ENCODE peak calls at places on chromosomes 12 and 14, in eight cellular contexts. A, U, M, O, L, T, X and E are unnamed samples. For H3K27me3 and H3K36me3, the result is how much of the 10 kb centered on the place peaks cover.

GRCh38 chr12:26246483-26247164 is 51.3 kb downstream of the SSPN start:
- DNase-seq in M (no peak), O (no peak), L (peak), T (no peak), X (no peak), U (no peak), A (no peak), E (no peak)

GRCh38 chr12:89821901-89822300 is 113.3 kb upstream of the ATP2B1 start:
- DNase-seq in U (no peak), O (no peak), T (no peak), L (peak), A (no peak), X (peak), M (no peak), E (no peak)

GRCh38 chr14:38556321-38556720 is 300.4 kb upstream of the CLEC14A start:
- DNase-seq in U (no peak), M (no peak), O (no peak), L (no peak), X (peak), A (no peak), T (no peak), E (no peak)

GRCh38 chr14:54901380-54902142 is 1.1 kb downstream of the GCH1 start:
- DNase-seq in U (no peak), X (peak), M (no peak), L (peak), A (no peak), O (peak), T (no peak), E (no peak)

GRCh38 chr12:69985656-69986055 is 160.6 kb downstream of the MYRFL start:
- DNase-seq in L (peak), U (no peak), A (peak), O (peak), M (no peak), T (no peak), X (peak), E (peak)

GRCh38 chr12:65164774-65165173 is 4.6 kb upstream of the LEMD3 start:
- DNase-seq in U (no peak), X (no peak), L (no peak), A (no peak), T (no peak), M (no peak), O (no peak), E (no peak)

GRCh38 chr14:93146119-93146518 is 30.4 kb upstream of the ITPK1 start:
- DNase-seq in L (no peak), X (peak), T (no peak), U (no peak), M (no peak), O (no peak), A (no peak), E (no peak)

GRCh38 chr12:92175961-92176360 is 30.3 kb upstream of the BTG1 start:
- DNase-seq in T (no peak), M (no peak), X (no peak), L (no peak), O (no peak), U (no peak), A (no peak), E (no peak)

GRCh38 chr12:76646366-76646765 is 86.8 kb upstream of the OSBPL8 start:
- DNase-seq in T (no peak), A (no peak), O (no peak), X (no peak), U (no peak), L (no peak), M (no peak), E (no peak)

GRCh38 chr12:65824314-65824563 is at the start of gene HMGA2:
- DNase-seq in M (peak), L (peak), O (no peak), X (no peak), U (peak), T (no peak), A (no peak), E (no peak)

GRCh38 chr12:88691811-88692210 is 111.5 kb upstream of the KITLG start:
- DNase-seq in U (no peak), O (no peak), L (no peak), T (no peak), X (no peak), M (no peak), A (no peak), E (no peak)

GRCh38 chr12:122352394-122352793 is 70.1 kb downstream of the CLIP1 start:
- DNase-seq in T (no peak), L (no peak), A (no peak), X (no peak), O (no peak), U (no peak), M (no peak), E (no peak)

GRCh38 chr14:99821519-99822165 is 28.4 kb downstream of the EML1 start:
- DNase-seq in T (peak), U (peak), M (no peak), L (peak), X (no peak), A (no peak), O (no peak), E (peak)

GRCh38 chr12:108649126-108649525 is 15.4 kb upstream of the SELPLG start:
- DNase-seq in M (no peak), X (no peak), O (no peak), A (no peak), T (no peak), L (no peak), U (peak), E (no peak)

GRCh38 chr12:132828706-132829534 is at the start of gene GOLGA3:
- DNase-seq in X (peak), L (peak), O (peak), M (peak), T (peak), A (peak), U (peak), E (peak)

GRCh38 chr12:85632390-85632789 is 203.8 kb downstream of the RASSF9 start:
- DNase-seq in O (no peak), M (no peak), L (peak), A (no peak), U (peak), X (no peak), T (no peak), E (no peak)

GRCh38 chr12:122961551-122962329 is 4.5 kb downstream of the ABCB9 start:
- DNase-seq in O (no peak), U (peak), A (no peak), L (no peak), X (no peak), M (no peak), T (no peak), E (no peak)

GRCh38 chr12:1583421-1584078 is 10.8 kb downstream of the FBXL14 start:
- DNase-seq in U (peak), A (peak), O (peak), L (peak), M (no peak), T (peak), X (peak), E (peak)

GRCh38 chr14:68255697-68256178 is 436.2 kb downstream of the RAD51B start:
- DNase-seq in M (no peak), T (no peak), U (peak), A (no peak), X (no peak), O (no peak), L (peak), E (no peak)

GRCh38 chr14:34223302-34224150 is 238.5 kb downstream of the SPTSSA start:
- DNase-seq in O (no peak), M (no peak), L (peak), A (no peak), X (no peak), T (no peak), U (no peak), E (peak)

GRCh38 chr12:105018761-105019160 is 32.6 kb downstream of the NOPCHAP1 start:
- DNase-seq in T (no peak), A (no peak), M (no peak), U (no peak), L (no peak), O (no peak), X (no peak), E (no peak)

GRCh38 chr14:51855234-51855633 is 5.2 kb upstream of the GNG2 start:
- DNase-seq in O (no peak), M (no peak), T (no peak), X (no peak), U (peak), L (no peak), A (no peak), E (peak)

GRCh38 chr14:50954811-50955372 is 10.6 kb upstream of the PYGL start:
- DNase-seq in L (peak), A (no peak), O (peak), M (no peak), T (peak), U (peak), X (peak), E (no peak)

GRCh38 chr14:99101826-99102461 is 170.1 kb downstream of the BCL11B start:
- DNase-seq in A (no peak), X (no peak), O (no peak), U (no peak), T (no peak), M (no peak), L (no peak), E (no peak)

GRCh38 chr12:99767809-99768208 is 120.3 kb downstream of the GARIN6 start:
- DNase-seq in L (peak), U (peak), M (no peak), O (no peak), T (peak), X (peak), A (no peak), E (peak)

GRCh38 chr12:19712041-19712440 is 272.7 kb downstream of the AEBP2 start:
- DNase-seq in T (no peak), O (no peak), X (peak), M (no peak), U (peak), L (peak), A (no peak), E (no peak)

GRCh38 chr14:105378873-105379685 is 19.3 kb upstream of the TEX22 start:
- DNase-seq in X (no peak), A (no peak), U (no peak), L (no peak), O (no peak), M (no peak), T (no peak), E (peak)

GRCh38 chr14:103286460-103286859 is 47.6 kb upstream of the EIF5 start:
- DNase-seq in M (no peak), U (no peak), X (no peak), T (no peak), L (no peak), A (no peak), O (peak), E (no peak)
- H3K27me3 ChIP-seq in M (under half), U (under half), X (under half), T (under half), L (under half), A (under half), O (under half), E (under half)

GRCh38 chr12:101746661-101747060 is 7.4 kb upstream of the SYCP3 start:
- DNase-seq in X (peak), L (no peak), O (no peak), U (no peak), A (no peak), M (no peak), T (no peak), E (no peak)

GRCh38 chr12:101743242-101743641 is 4.0 kb upstream of the SYCP3 start:
- DNase-seq in U (no peak), A (no peak), T (no peak), L (no peak), O (no peak), X (no peak), M (no peak), E (no peak)

GRCh38 chr12:101747695-101748094 is 8.4 kb upstream of the SYCP3 start:
- DNase-seq in T (no peak), O (no peak), M (no peak), U (no peak), A (no peak), X (no peak), L (no peak), E (no peak)

GRCh38 chr12:101743724-101744472 is 4.6 kb upstream of the SYCP3 start:
- DNase-seq in O (no peak), M (no peak), U (no peak), X (peak), L (no peak), T (no peak), A (no peak), E (no peak)

GRCh38 chr12:101745481-101745880 is 6.2 kb upstream of the SYCP3 start:
- DNase-seq in A (no peak), X (no peak), M (no peak), O (no peak), L (peak), U (no peak), T (no peak), E (no peak)
- H3K36me3 ChIP-seq in A (under half), X (under half), M (half or more), O (under half), L (under half), U (under half), T (under half), E (under half)

GRCh38 chr12:53969588-53970259 is 3.2 kb upstream of the HOXC11 start:
- DNase-seq in L (no peak), X (no peak), T (no peak), U (no peak), A (no peak), O (no peak), M (no peak), E (peak)
- H3K4me3 ChIP-seq in L (no peak), X (no peak), T (no peak), U (no peak), A (no peak), O (no peak), M (no peak), E (no peak)

DNA sequence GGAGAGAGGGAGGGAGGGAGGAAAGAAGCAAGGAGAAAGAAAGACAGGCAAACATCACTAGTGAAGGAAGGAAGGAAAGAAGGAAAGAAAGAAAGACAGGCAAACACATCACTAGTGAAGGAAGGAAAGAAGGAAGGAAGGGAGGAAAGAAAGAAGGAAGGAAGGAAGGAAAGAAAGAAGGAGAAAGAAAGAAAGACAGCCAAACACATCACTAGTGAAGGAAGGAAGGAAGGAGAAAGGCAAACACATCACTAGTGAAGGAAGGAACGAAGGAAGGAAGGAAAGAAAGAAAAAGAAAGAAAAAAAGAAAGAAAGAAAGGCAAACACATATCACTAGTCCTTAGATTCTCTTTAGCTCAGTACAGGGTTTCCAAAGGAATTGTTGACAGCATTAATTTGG is 5.3 kb downstream of the FZD10 start:
- DNase-seq in U (no peak), L (no peak), M (no peak), T (no peak), X (no peak), A (no peak), O (no peak), E (no peak)
- H3K27me3 ChIP-seq in U (under half), L (under half), M (half or more), T (half or more), X (under half), A (half or more), O (half or more), E (under half)